ENCODE peak calls at places on chromosomes 7 and 10, in eight cellular contexts. A is central memory CD4-positive, alpha-beta T cell; K is foreskin fibroblast; P is Calu3; N is MCF 10A; F is activated naive CD4-positive, alpha-beta T cell treated with anti-CD3 and anti-CD28 coated beads, Interleukin-2, amount 10 ng/mL, durations not matched to agents 7 days and 5 days; D is nephron progenitor cell; R is glutamatergic neuron. M is an unnamed sample.

GRCh38 chr7:92588561-92588960 is 1.6 kb downstream of the FAM133B start:
- DNase-seq in A (no peak), K (no peak), P (no peak), N (peak), F (no peak), D (no peak), R (no peak), M (no peak)

GRCh38 chr10:69866688-69867461 is 65.2 kb downstream of the COL13A1 start:
- DNase-seq in A (no peak), K (peak), P (peak), N (no peak), F (no peak), D (peak), R (peak), M (no peak)

GRCh38 chr7:92179393-92179924 is 517 bp upstream of the LRRD1 start:
- DNase-seq in A (no peak), K (no peak), P (no peak), N (no peak), F (no peak), D (no peak), R (peak), M (no peak)

GRCh38 chr7:50660040-50660829 is 95.0 kb upstream of the DDC start:
- DNase-seq in A (peak), K (no peak), P (no peak), N (no peak), F (peak), D (no peak), R (no peak), M (no peak)

GRCh38 chr7:45050198-45050597 is 38.6 kb downstream of the NACAD start:
- DNase-seq in A (no peak), K (no peak), P (no peak), N (no peak), F (no peak), D (no peak), R (no peak), M (no peak)

GRCh38 chr10:80131499-80131901 is 1.0 kb upstream of the PLAC9 start:
- DNase-seq in A (no peak), K (no peak), P (no peak), N (no peak), F (no peak), D (no peak), R (no peak), M (no peak)

GRCh38 chr7:141238546-141239218 is 164.8 kb downstream of the TMEM178B start:
- DNase-seq in A (no peak), K (no peak), P (no peak), N (no peak), F (no peak), D (no peak), R (no peak), M (no peak)

GRCh38 chr7:130491841-130492518 is at the start of gene MEST:
- DNase-seq in A (no peak), K (no peak), P (no peak), N (no peak), F (no peak), D (peak), R (peak), M (peak)

GRCh38 chr10:69180525-69181204 is 631 bp downstream of the SUPV3L1 start:
- DNase-seq in A (peak), K (no peak), P (no peak), N (no peak), F (peak), D (peak), R (peak), M (no peak)

GRCh38 chr7:19143930-19144574 is 1.2 kb downstream of the FERD3L start:
- DNase-seq in A (no peak), K (no peak), P (no peak), N (no peak), F (no peak), D (peak), R (peak), M (no peak)

GRCh38 chr10:28971255-28971654 is 293.9 kb downstream of the BAMBI start:
- DNase-seq in A (no peak), K (no peak), P (no peak), N (no peak), F (no peak), D (no peak), R (no peak), M (no peak)

GRCh38 chr10:11547111-11547625 is 64.3 kb downstream of the USP6NL start:
- DNase-seq in A (no peak), K (peak), P (no peak), N (peak), F (no peak), D (no peak), R (no peak), M (peak)

GRCh38 chr10:3270597-3270996 is 98.0 kb upstream of the PITRM1 start:
- DNase-seq in A (no peak), K (no peak), P (no peak), N (no peak), F (no peak), D (no peak), R (no peak), M (no peak)

GRCh38 chr10:110619514-110619913 is 24.6 kb upstream of the RBM20 start:
- DNase-seq in A (no peak), K (no peak), P (no peak), N (no peak), F (no peak), D (no peak), R (no peak), M (no peak)

GRCh38 chr7:47342646-47343045 is 239.3 kb downstream of the TNS3 start:
- DNase-seq in A (no peak), K (no peak), P (no peak), N (no peak), F (no peak), D (no peak), R (no peak), M (no peak)

GRCh38 chr10:89494615-89495014 is 40.8 kb downstream of the SLC16A12 start:
- DNase-seq in A (no peak), K (no peak), P (no peak), N (no peak), F (no peak), D (no peak), R (no peak), M (no peak)

GRCh38 chr10:130745251-130745650 is 566.3 kb downstream of the TCERG1L start:
- DNase-seq in A (no peak), K (no peak), P (no peak), N (no peak), F (peak), D (no peak), R (no peak), M (no peak)

GRCh38 chr10:59006511-59007306 is 169.7 kb upstream of the PHYHIPL start:
- DNase-seq in A (no peak), K (peak), P (peak), N (peak), F (no peak), D (no peak), R (no peak), M (no peak)

GRCh38 chr10:76085773-76086570 is 654.5 kb downstream of the LRMDA start:
- DNase-seq in A (no peak), K (no peak), P (no peak), N (no peak), F (no peak), D (no peak), R (no peak), M (no peak)